ENCODE peak calls at places on chromosomes 5 and 9, in six cellular contexts. X, R, J, U, P and Y are unnamed samples. For H3K4me1, the result is how much of the 10 kb centered on the place peaks cover.

GRCh38 chr9:112853882-112854585 is 36.6 kb downstream of the SLC46A2 start:
- DNase-seq in P (no peak), R (no peak), U (no peak), J (no peak), X (no peak), Y (no peak)

GRCh38 chr5:134464988-134465855 is 53.5 kb upstream of the CDKN2AIPNL start:
- DNase-seq in J (no peak), U (peak), P (peak), R (peak), X (no peak), Y (peak)

GRCh38 chr5:168910874-168911273 is 331.7 kb upstream of the PANK3 start:
- DNase-seq in R (no peak), U (no peak), P (no peak), X (no peak), J (no peak), Y (no peak)

GRCh38 chr9:28598396-28598795 is 1025.1 kb upstream of the C9orf72 start:
- DNase-seq in U (no peak), X (no peak), P (no peak), R (no peak), J (no peak), Y (no peak)

GRCh38 chr5:96402500-96402899 is 30.5 kb downstream of the PCSK1 start:
- DNase-seq in U (no peak), R (no peak), X (peak), P (no peak), J (no peak), Y (no peak)

GRCh38 chr9:116141864-116142561 is 11.6 kb upstream of the PAPPA start:
- DNase-seq in J (no peak), P (no peak), U (no peak), X (peak), R (peak), Y (no peak)

GRCh38 chr5:147446528-147446927 is 63.3 kb downstream of the DPYSL3 start:
- DNase-seq in J (no peak), R (no peak), U (no peak), X (no peak), P (no peak), Y (no peak)

GRCh38 chr9:20321683-20322082 is 300.6 kb downstream of the MLLT3 start:
- DNase-seq in U (no peak), R (no peak), J (peak), P (no peak), X (no peak), Y (no peak)

GRCh38 chr5:40277161-40277906 is 402.4 kb upstream of the PTGER4 start:
- DNase-seq in J (no peak), R (no peak), X (no peak), P (no peak), U (no peak), Y (no peak)

GRCh38 chr9:83544002-83544698 is 5.9 kb upstream of the FRMD3 start:
- DNase-seq in R (peak), U (peak), X (no peak), J (no peak), P (no peak), Y (no peak)

GRCh38 chr9:112971415-112971814 is 40.6 kb downstream of the ZNF883 start:
- DNase-seq in U (peak), P (no peak), X (no peak), R (peak), J (no peak), Y (no peak)

GRCh38 chr9:115262477-115262876 is 144.5 kb upstream of the TNC start:
- DNase-seq in R (peak), X (peak), J (no peak), U (no peak), P (peak), Y (peak)

GRCh38 chr5:141816598-141817399 is 61.4 kb downstream of the PCDH1 start:
- DNase-seq in R (no peak), P (no peak), X (no peak), J (no peak), U (no peak), Y (no peak)

GRCh38 chr5:6547498-6547897 is 85.3 kb downstream of the NSUN2 start:
- DNase-seq in R (no peak), X (no peak), J (no peak), P (no peak), U (no peak), Y (no peak)

GRCh38 chr9:134602547-134603362 is 38.8 kb upstream of the COL5A1 start:
- DNase-seq in X (peak), J (no peak), P (peak), R (peak), U (no peak), Y (no peak)

GRCh38 chr5:151562019-151562707 is 29.0 kb downstream of the FAT2 start:
- DNase-seq in P (no peak), U (no peak), X (no peak), R (no peak), J (no peak), Y (no peak)

GRCh38 chr5:161096006-161096405 is 244.0 kb upstream of the ATP10B start:
- DNase-seq in X (no peak), J (no peak), R (peak), U (no peak), P (no peak), Y (no peak)

GRCh38 chr5:34756781-34757624 is 82.0 kb upstream of the TTC23L start:
- DNase-seq in P (no peak), X (no peak), J (no peak), U (no peak), R (no peak), Y (no peak)

GRCh38 chr5:9546973-9547947 is 1.4 kb upstream of the SEMA5A start:
- DNase-seq in J (no peak), X (peak), U (no peak), R (peak), P (peak), Y (peak)

GRCh38 chr5:26582350-26583040 is 455.9 kb downstream of the CDH9 start:
- DNase-seq in R (peak), U (no peak), X (no peak), P (no peak), J (no peak), Y (no peak)

GRCh38 chr5:64166201-64166959 is 737 bp downstream of the RNF180 start:
- DNase-seq in U (no peak), X (no peak), R (no peak), J (no peak), P (no peak), Y (no peak)

GRCh38 chr5:79464695-79465332 is 49.1 kb downstream of the HOMER1 start:
- DNase-seq in P (no peak), J (no peak), R (peak), X (no peak), U (peak), Y (no peak)

GRCh38 chr5:10760976-10761841 is at the start of gene DAP:
- DNase-seq in R (peak), P (peak), J (peak), U (peak), X (peak), Y (peak)

GRCh38 chr5:172455511-172456061 is 1.3 kb upstream of the SH3PXD2B start:
- DNase-seq in P (no peak), R (no peak), J (no peak), X (no peak), U (no peak), Y (no peak)

GRCh38 chr9:6884101-6884500 is 126.3 kb downstream of the KDM4C start:
- DNase-seq in R (no peak), U (no peak), J (no peak), P (no peak), X (no peak), Y (no peak)

GRCh38 chr9:23162789-23163188 is 663.3 kb downstream of the ELAVL2 start:
- DNase-seq in U (no peak), J (no peak), R (no peak), X (no peak), P (no peak), Y (no peak)

GRCh38 chr5:1701884-1702283 is 97.8 kb downstream of the MRPL36 start:
- DNase-seq in J (no peak), R (no peak), U (no peak), P (no peak), X (no peak), Y (no peak)

GRCh38 chr9:78031826-78032598 is 401 bp upstream of the GNAQ start:
- DNase-seq in P (peak), U (no peak), X (peak), J (peak), R (peak), Y (peak)

GRCh38 chr9:78031271-78031825 is at the start of gene GNAQ:
- DNase-seq in X (no peak), J (no peak), U (no peak), P (no peak), R (no peak), Y (peak)

GRCh38 chr9:78030553-78031270 is 899 bp downstream of the GNAQ start:
- DNase-seq in J (peak), P (peak), X (peak), R (peak), U (no peak), Y (peak)

GRCh38 chr9:78028926-78029325 is 2.7 kb downstream of the GNAQ start:
- DNase-seq in P (no peak), R (no peak), U (no peak), X (no peak), J (no peak), Y (no peak)

GRCh38 chr9:78029601-78030552 is 1.7 kb downstream of the GNAQ start:
- DNase-seq in X (no peak), P (no peak), J (no peak), R (no peak), U (no peak), Y (no peak)
- H3K4me3 ChIP-seq in X (peak), P (peak), J (peak), R (peak), U (no peak), Y (peak)

DNA sequence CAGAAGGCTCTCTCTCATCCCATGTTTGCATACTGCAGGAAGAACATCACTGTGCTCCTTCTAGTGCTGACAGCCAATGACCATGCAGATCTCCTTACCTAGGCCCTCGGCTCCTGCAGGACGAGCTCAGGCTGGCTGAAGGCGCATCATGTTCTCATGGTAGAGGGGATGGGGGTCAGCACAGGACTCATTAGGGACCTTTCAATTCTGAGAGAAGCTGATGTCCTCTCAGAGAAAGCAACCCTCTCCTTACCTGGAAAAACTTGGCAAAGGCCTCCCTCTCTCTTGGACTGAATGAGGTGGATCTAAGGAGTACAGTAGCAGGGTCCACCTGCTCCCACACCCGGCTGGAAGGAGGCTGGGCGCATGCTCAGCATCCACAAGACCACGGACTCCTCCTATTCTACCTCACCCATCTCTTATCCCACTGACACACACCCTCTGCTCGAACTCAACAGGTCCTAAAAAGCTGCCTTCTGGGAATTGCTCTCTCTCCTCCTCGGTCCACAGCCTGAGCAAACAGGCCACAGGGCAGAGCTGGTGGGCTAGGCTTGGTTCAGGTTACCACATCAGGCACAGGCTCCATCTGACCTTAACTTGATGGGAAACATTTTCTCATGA is 2.9 kb downstream of the IPPK start:
- DNase-seq in R (no peak), X (no peak), P (no peak), J (no peak), U (no peak), Y (peak)
- H3K4me1 ChIP-seq in R (under half), X (under half), P (under half), J (under half), U (under half), Y (under half)

GRCh38 chr5:122295138-122295537 is 16.9 kb upstream of the SNCAIP start:
- DNase-seq in X (no peak), J (no peak), P (no peak), U (peak), R (peak), Y (no peak)
- TF ChIP-seq CTCF in X (peak), J (no peak), P (no peak), U (peak), R (peak), Y (peak)

DNA sequence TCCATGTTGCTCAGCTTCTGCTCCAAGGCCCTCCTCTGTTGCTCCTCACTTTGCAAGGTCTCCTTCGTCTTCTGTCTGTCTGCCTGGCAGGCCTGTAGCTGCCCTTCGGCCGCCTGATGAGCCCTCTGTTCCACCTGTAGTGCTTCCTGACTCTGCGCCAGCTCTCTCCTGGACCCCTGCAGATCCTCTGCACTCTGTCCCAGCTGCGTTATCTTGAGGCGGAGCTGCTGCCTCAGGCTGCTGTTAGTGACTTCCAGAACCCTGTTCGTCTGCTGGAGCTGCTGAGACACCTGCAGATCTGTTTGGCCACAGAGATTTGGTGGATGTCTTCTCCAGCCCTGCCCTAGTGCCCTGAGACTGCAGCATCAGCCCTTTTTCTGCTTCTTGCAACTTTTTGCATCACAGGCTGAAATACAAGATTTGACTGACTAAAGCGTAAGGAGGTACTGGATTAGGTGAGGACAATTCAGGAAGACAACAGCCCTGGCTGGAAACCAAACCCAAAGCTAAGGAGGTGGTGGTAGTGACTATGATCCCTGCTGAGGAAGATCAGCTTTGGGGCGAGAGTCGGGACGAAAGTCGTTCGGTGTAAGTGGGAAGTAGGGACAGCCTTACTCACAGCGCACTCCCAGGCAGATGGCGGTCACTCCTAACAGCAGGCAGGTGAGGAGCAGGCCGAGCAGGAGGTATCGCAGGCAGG is 2.1 kb downstream of the CD72 start:
- DNase-seq in U (no peak), R (no peak), P (no peak), X (no peak), J (no peak), Y (no peak)
- H3K4me3 ChIP-seq in U (peak), R (no peak), P (no peak), X (no peak), J (peak), Y (no peak)

GRCh38 chr9:34328500-34328982 is 527 bp downstream of the KIF24 start:
- DNase-seq in J (no peak), U (no peak), P (no peak), R (no peak), X (no peak), Y (no peak)
- H3K4me1 ChIP-seq in J (under half), U (half or more), P (under half), R (under half), X (under half), Y (under half)

GRCh38 chr5:108638021-108638420 is 109.7 kb upstream of the FER start:
- DNase-seq in X (no peak), U (no peak), J (no peak), R (no peak), P (no peak), Y (no peak)

GRCh38 chr5:108637110-108637509 is 110.6 kb upstream of the FER start:
- DNase-seq in X (no peak), U (no peak), P (no peak), J (no peak), R (peak), Y (no peak)

GRCh38 chr5:108639356-108639755 is 108.3 kb upstream of the FER start:
- DNase-seq in P (no peak), X (no peak), J (no peak), R (no peak), U (no peak), Y (no peak)

GRCh38 chr5:108642170-108642906 is 105.4 kb upstream of the FER start:
- DNase-seq in R (peak), X (peak), U (peak), P (peak), J (peak), Y (no peak)

GRCh38 chr5:108641596-108641995 is 106.1 kb upstream of the FER start:
- DNase-seq in R (no peak), X (no peak), P (no peak), J (no peak), U (no peak), Y (no peak)
- TF ChIP-seq CTCF in R (no peak), X (no peak), P (no peak), J (no peak), U (no peak), Y (no peak)

GRCh38 chr5:174916227-174916626 is 191.8 kb downstream of the MSX2 start:
- DNase-seq in J (no peak), U (no peak), P (no peak), R (no peak), X (no peak), Y (no peak)

DNA sequence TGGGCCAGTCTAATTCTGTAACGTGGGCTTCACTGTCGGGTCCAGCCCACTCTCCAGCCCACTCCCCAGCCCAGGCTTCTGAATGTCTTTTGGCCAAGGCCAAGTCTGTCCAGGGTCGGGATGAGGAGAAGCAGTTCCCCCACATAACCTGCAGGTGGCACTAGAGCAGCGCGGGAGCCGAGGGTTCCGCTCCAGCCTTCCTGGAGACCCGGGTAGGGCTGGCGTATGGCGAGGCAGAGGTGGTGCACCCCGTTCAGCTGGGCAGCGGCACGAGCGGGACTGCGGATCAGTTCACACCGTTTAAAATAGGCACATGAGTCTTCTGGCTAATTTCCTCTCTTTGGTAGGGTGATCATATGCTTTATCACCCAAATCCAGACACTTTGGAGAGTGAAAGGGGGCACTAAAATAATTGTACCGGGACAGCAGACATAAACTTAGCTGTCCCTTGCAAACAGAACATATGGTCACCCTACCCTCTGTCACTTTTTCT is 185.9 kb downstream of the MSX2 start:
- DNase-seq in X (peak), R (peak), P (peak), U (peak), J (peak), Y (peak)
- H3K4me3 ChIP-seq in X (no peak), R (no peak), P (no peak), U (no peak), J (no peak), Y (no peak)

GRCh38 chr5:170469414-170469813 is 34.4 kb upstream of the KCNIP1 start:
- DNase-seq in X (no peak), R (no peak), P (no peak), U (no peak), J (no peak), Y (no peak)
- H3K4me1 ChIP-seq in X (under half), R (under half), P (under half), U (under half), J (under half), Y (under half)

GRCh38 chr9:70409280-70409679 is 5.2 kb downstream of the KLF9 start:
- DNase-seq in R (no peak), P (no peak), U (no peak), J (no peak), X (no peak), Y (no peak)
- TF ChIP-seq CTCF in R (no peak), P (no peak), U (no peak), J (no peak), X (no peak), Y (no peak)

GRCh38 chr9:31637861-31638260 is 746.6 kb upstream of the ACO1 start:
- DNase-seq in J (no peak), P (no peak), R (no peak), U (no peak), X (no peak), Y (no peak)

GRCh38 chr9:31639444-31639843 is 745.0 kb upstream of the ACO1 start:
- DNase-seq in X (no peak), R (no peak), P (no peak), J (no peak), U (no peak), Y (no peak)

DNA sequence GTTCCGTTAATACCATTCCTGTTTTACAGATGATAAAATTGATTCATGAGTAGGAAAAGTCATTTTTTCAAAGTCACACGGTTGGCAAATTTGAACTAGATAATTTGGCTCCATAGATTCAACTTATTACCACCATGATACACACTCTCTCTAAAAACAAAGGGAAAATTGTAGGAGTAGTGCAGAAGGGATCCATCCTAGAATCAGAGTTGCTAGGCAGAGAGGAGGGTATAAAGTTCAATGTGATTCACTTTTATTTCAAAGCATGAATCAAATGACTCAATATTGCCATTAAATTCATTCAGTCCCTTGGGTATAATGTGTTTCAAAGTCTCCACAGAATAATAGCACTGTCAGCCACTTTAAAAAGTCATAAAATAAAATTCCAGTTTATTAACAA is 747.2 kb upstream of the ACO1 start:
- DNase-seq in J (no peak), P (no peak), X (no peak), U (no peak), R (no peak), Y (no peak)
- H3K4me3 ChIP-seq in J (no peak), P (no peak), X (no peak), U (no peak), R (no peak), Y (no peak)